ENCODE peak calls at places on chromosomes 11 and 22, in six cellular contexts. Y is fibroblast of mammary gland, B is fibroblast of lung, R is uterus, Q is psoas muscle, V is brain microvascular endothelial cell. J is an unnamed sample.

GRCh38 chr11:1458340-1459218 is 28.0 kb downstream of the MOB2 start:
- DNase-seq in Y (peak; percentile 22), B (peak; percentile 4), Q (peak; percentile 70), R (peak; percentile 84), V (peak; percentile 13), J (peak; percentile 86)

GRCh38 chr11:61967924-61968757 is 707 bp upstream of the FTH1 start:
- DNase-seq in Y (no peak), R (peak; percentile 50), B (no peak), V (no peak), Q (peak; percentile 72), J (peak; percentile 32)

GRCh38 chr11:62147545-62147944 is 23.7 kb downstream of the INCENP start:
- DNase-seq in Y (no peak), B (no peak), V (no peak), Q (no peak), R (no peak), J (no peak)

GRCh38 chr11:77191823-77192495 is 63.9 kb downstream of the MYO7A start:
- DNase-seq in V (peak; percentile 23), R (peak; percentile 38), Y (peak; percentile 54), Q (no peak), B (peak; percentile 31), J (peak; percentile 61)

GRCh38 chr11:80327971-80328614 is 887.3 kb upstream of the TENM4 start:
- DNase-seq in Q (no peak), V (no peak), R (no peak), Y (no peak), B (no peak), J (no peak)

GRCh38 chr11:20003357-20003756 is 156.9 kb downstream of the DBX1 start:
- DNase-seq in Y (no peak), Q (no peak), R (no peak), B (no peak), V (no peak), J (no peak)

GRCh38 chr11:134719397-134719796 is 307.4 kb upstream of the B3GAT1 start:
- DNase-seq in V (no peak), Y (no peak), B (no peak), Q (no peak), R (no peak), J (no peak)

GRCh38 chr22:42747701-42748513 is 27.2 kb upstream of the A4GALT start:
- DNase-seq in Q (no peak), B (peak; percentile 84), Y (peak; percentile 86), V (peak; percentile 66), R (no peak), J (no peak)

GRCh38 chr11:68002943-68003845 is 703 bp downstream of the UNC93B1 start:
- DNase-seq in Y (no peak), Q (peak; percentile 61), B (no peak), R (no peak), V (no peak), J (peak; percentile 37)

GRCh38 chr11:84398017-84398626 is 1112.0 kb upstream of the CCDC90B start:
- DNase-seq in Q (no peak), Y (peak; percentile 69), V (peak; percentile 36), R (no peak), B (peak; percentile 16), J (no peak)

GRCh38 chr11:1401656-1402221 is 12.0 kb downstream of the BRSK2 start:
- DNase-seq in Q (peak; percentile 81), V (peak; percentile 34), R (peak; percentile 56), Y (peak; percentile 49), B (peak; percentile 43), J (peak; percentile 82)

GRCh38 chr11:107928046-107928766 is at the start of gene RAB39A:
- DNase-seq in Y (peak; percentile 85), B (peak; percentile 91), V (peak; percentile 95), Q (peak; percentile 89), R (peak; percentile 28), J (peak; percentile 19)

GRCh38 chr22:38964989-38965388 is 7.6 kb downstream of the APOBEC3A start:
- DNase-seq in Q (peak; percentile 32), V (no peak), B (no peak), Y (no peak), R (no peak), J (no peak)

GRCh38 chr11:129307162-129307561 is 68.5 kb upstream of the BARX2 start:
- DNase-seq in Q (no peak), Y (no peak), B (no peak), R (no peak), V (no peak), J (no peak)

GRCh38 chr11:14454861-14455632 is 44.6 kb downstream of the COPB1 start:
- DNase-seq in Y (peak; percentile 51), B (no peak), V (no peak), Q (no peak), R (no peak), J (no peak)

DNA sequence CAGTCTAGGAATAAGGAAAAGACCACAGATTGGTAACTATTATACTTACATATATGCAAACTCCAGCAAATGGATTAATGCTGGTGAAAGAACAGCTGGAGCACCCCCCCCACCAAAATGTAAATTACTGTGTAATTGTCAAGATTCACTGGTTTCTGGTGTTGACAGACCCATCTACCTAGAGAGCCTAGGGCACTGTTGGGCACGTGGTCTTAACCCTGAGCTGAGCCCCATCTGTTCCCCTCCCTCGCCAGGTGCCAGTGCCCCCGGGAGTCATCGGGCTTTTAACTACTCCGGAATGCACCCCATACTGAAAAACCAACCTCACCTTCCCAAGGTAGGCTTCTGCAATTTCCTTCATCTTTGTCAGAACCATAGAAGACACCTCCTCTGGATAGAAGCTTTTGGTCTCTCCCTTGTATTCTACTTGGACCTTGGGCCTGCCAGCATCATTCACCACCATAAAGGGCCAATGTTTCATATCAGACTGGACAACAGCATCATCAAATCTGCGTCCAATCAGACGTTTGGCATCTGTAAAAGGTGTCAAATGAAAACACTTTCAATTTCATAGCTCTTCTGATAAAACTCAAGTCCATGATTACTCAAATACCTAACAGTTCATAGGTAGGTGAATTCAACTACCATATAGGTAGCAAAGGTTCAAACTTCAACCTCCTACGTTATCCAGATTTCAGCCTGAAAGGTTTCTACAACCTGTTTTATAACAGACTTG is 1.5 kb downstream of the HSPA8 start:
- DNase-seq in Q (no peak), B (no peak), Y (no peak), V (no peak), R (no peak), J (no peak)
- H3K4me3 ChIP-seq in Q (peak overlapping the region; percentile 91), B (peak overlapping the region; percentile 97), Y (peak overlapping the region; percentile 100), V (peak overlapping the region; percentile 100), R (peak overlapping the region; percentile 80), J (peak overlapping the region; percentile 89)

GRCh38 chr11:82846037-82846383 is 54.2 kb downstream of the PRCP start:
- DNase-seq in Q (no peak), Y (no peak), R (no peak), B (no peak), V (no peak), J (no peak)
- TF ChIP-seq CTCF in Q (no peak), Y (no peak), R (no peak), B (no peak), V (no peak), J (no peak)

GRCh38 chr11:118910309-118911112 is 15.2 kb downstream of the BCL9L start:
- DNase-seq in V (peak; percentile 83), R (peak; percentile 82), Q (peak; percentile 90), B (peak; percentile 95), Y (peak; percentile 86), J (peak; percentile 81)

GRCh38 chr11:118912742-118913410 is 12.8 kb downstream of the BCL9L start:
- DNase-seq in R (peak; percentile 43), V (no peak), Q (peak; percentile 61), B (peak; percentile 31), Y (peak; percentile 37), J (peak; percentile 38)

GRCh38 chr11:118911880-118912741 is 13.6 kb downstream of the BCL9L start:
- DNase-seq in Y (peak; percentile 88), Q (peak; percentile 93), B (peak; percentile 95), R (peak; percentile 92), V (peak; percentile 91), J (peak; percentile 88)

GRCh38 chr11:118909619-118910308 is 16.0 kb downstream of the BCL9L start:
- DNase-seq in B (no peak), V (no peak), R (no peak), Q (no peak), Y (no peak), J (no peak)

GRCh38 chr11:118911113-118911879 is 14.4 kb downstream of the BCL9L start:
- DNase-seq in B (peak; percentile 61), Q (peak; percentile 64), R (peak; percentile 64), Y (peak; percentile 46), V (no peak), J (peak; percentile 67)
- H3K4me3 ChIP-seq in B (no peak overlapping the region), Q (peak overlapping the region; percentile 64), R (peak overlapping the region; percentile 32), Y (peak overlapping the region; percentile 10), V (peak overlapping the region; percentile 36), J (peak overlapping the region; percentile 49)

DNA sequence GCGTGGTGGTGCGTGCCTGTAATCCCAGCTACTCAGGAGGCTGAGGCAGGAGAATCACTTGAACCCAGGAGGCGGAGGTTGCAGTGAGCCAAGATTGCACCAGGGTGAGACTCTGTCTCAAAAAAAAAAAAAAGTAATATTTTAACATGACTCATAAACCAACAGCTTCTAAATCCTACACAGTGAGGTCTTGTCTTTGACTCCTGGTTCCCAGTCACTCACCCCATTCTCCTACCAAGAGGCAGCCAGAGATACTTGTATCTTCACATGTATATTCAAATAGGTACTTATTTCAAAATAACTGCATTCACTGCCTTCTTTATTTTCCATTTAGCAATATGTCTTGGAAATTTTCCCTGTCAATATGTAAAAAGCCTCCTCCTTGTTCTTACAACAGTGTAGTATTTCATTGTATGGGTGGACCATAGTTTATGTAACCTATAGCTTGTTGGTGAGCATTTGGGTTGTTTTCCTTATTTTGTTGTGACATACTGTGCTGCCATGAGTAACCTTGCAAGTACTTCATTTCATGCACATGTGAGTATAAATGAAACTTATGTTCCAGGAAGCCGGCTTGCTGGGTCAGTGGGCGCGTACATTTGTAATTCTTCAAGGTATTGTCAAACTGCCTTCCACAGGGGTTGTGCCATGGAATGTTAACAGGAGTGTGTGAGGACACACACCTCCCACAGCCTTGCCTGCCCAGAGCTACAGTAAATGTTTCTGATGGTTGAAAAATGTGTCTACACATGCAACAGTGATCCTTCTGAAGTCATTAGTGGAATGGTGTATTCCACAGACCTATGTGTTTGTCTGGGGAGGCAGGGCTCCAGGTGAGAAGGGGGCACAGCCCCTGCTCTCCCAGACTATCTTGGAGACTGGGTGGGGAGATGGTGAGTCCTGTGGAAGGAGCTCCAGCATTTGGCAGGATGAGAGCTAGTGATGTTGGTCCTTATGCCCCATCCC is 47.9 kb downstream of the OSBP2 start:
- DNase-seq in B (peak; percentile 30), V (no peak), Y (peak; percentile 47), Q (no peak), R (no peak), J (no peak)
- TF ChIP-seq CTCF in B (no peak), V (no peak), Y (no peak), Q (no peak), R (no peak), J (no peak)

GRCh38 chr11:114060402-114061052 is 1.0 kb downstream of the ZBTB16 start:
- DNase-seq in Q (peak; percentile 75), R (no peak), B (peak; percentile 21), V (no peak), Y (no peak), J (peak; percentile 77)
- H3K4me3 ChIP-seq in Q (peak overlapping the region; percentile 97), R (peak overlapping the region; percentile 98), B (peak overlapping the region; percentile 56), V (peak overlapping the region; percentile 64), Y (peak overlapping the region; percentile 87), J (peak overlapping the region; percentile 99)

DNA sequence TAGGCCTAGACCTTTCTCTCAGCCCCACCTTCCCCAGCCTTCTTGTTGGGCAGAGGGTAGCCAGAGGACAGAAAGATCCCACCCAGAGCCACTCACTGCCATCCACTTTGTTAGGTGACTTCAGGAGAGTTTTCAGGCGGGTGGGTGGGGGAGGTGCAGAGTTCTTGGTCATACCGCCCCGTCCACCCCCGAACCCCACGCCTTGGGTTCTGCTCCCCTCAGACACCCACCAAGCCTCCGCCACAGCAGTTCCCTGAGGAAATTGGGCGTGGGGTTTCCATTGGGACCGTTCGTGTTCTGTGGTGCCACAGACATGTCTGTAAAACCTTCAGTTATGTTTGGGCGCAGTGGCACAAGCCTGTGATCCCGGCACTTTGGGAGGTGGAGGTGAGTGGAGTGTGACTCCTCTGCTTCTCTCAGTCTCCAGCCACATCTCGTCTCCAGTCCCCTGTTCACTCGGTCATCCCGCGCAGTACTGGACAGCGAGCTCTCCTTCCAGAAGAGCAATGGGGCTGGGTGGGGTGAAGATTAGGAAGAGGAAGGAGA is 1.5 kb downstream of the MIF start:
- DNase-seq in B (no peak), Y (no peak), V (no peak), Q (no peak), R (no peak), J (no peak)
- TF ChIP-seq CTCF in B (no peak), Y (no peak), V (no peak), Q (no peak), R (no peak), J (no peak)